ENCODE peak calls at places on chromosome 2, in eight cellular contexts. X is right lobe of liver, N is pancreas, U is coronary artery, W is iPS DF 6.9, T is neural progenitor cell, A is ovary, G is SJSA1. D is an unnamed sample.

GRCh38 chr2:8278709-8279354 is 403.0 kb upstream of the ID2 start:
- DNase-seq in X (no peak), N (no peak), U (no peak), W (no peak), T (no peak), A (no peak), G (no peak), D (no peak)

GRCh38 chr2:31675485-31675901 is 94.8 kb upstream of the SRD5A2 start:
- DNase-seq in X (no peak), N (peak; percentile 15), U (no peak), W (no peak), T (peak; percentile 74), A (no peak), G (no peak), D (no peak)

GRCh38 chr2:96502891-96503636 is 2.1 kb downstream of the NEURL3 start:
- DNase-seq in X (no peak), N (peak; percentile 84), U (no peak), W (no peak), T (no peak), A (peak; percentile 74), G (no peak), D (no peak)

GRCh38 chr2:63735263-63735662 is 106.4 kb upstream of the UGP2 start:
- DNase-seq in X (no peak), N (no peak), U (no peak), W (no peak), T (no peak), A (no peak), G (no peak), D (peak; percentile 10)

GRCh38 chr2:25323042-25323514 is 18.6 kb downstream of the DNMT3A start:
- DNase-seq in X (no peak), N (peak; percentile 18), U (no peak), W (no peak), T (peak; percentile 53), A (no peak), G (no peak), D (no peak)

GRCh38 chr2:173204316-173204715 is 128.7 kb downstream of the MAP3K20 start:
- DNase-seq in X (no peak), N (no peak), U (no peak), W (no peak), T (no peak), A (no peak), G (no peak), D (no peak)

GRCh38 chr2:108947271-108947907 is 41.6 kb downstream of the EDAR start:
- DNase-seq in X (no peak), N (no peak), U (no peak), W (no peak), T (no peak), A (no peak), G (no peak), D (no peak)

GRCh38 chr2:27720004-27720551 is 51.4 kb upstream of the MRPL33 start:
- DNase-seq in X (no peak), N (no peak), U (no peak), W (no peak), T (no peak), A (peak; percentile 68), G (peak; percentile 89), D (peak; percentile 95)

GRCh38 chr2:25314514-25315315 is 27.0 kb downstream of the DNMT3A start:
- DNase-seq in X (peak; percentile 62), N (peak; percentile 77), U (no peak), W (no peak), T (peak; percentile 81), A (peak; percentile 87), G (no peak), D (peak; percentile 39)

GRCh38 chr2:171667041-171667440 is 20.2 kb upstream of the DYNC1I2 start:
- DNase-seq in X (no peak), N (no peak), U (no peak), W (no peak), T (no peak), A (no peak), G (no peak), D (no peak)

DNA sequence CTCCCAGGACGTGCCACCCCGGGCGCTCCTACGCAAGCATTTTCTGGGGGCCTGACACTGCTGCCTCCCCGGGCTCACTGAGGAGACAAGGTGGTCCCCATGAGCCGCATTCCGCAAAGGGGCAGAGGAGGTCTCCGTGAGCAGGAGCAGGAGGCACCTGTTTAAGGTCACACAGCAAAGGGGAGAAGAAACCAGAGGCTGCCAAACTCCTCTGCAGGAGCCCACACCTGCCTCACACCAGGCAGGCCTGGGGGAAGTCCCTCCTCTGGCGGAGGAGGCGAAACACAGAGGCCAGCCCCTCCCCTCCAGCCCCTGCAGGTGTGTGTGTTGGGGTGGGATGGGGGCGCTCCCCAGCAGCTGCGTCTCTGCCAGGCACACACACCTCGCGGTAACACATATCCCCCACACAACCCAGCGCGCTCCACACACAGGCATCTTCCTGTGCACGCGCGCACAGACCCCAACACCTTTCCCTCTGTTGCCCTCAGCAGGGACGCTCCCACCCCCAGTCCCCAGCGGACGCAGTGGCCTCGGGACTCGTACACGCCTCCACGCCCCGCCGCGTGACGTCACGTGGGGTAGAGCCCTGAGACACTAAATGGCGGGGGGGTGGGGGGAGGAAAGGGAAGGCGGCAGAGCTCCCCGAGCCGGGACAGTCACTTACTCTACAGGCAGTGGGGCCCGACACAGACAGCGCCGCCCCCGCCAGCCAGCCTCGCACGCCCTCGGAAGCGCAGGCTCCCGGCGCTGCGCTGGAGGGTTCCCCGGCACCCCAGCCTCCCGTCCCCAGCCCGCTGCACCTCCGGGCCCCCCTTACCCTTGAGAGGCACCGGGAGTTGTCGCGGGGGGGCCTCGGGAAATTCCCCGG is 537 bp upstream of the WNT10A start:
- DNase-seq in X (no peak), N (peak; percentile 79), U (no peak), W (no peak), T (no peak), A (no peak), G (no peak), D (no peak)
- H3K4me3 ChIP-seq in X (no peak overlapping the region), N (no peak overlapping the region), U (peak overlapping the region; percentile 64), W (no peak overlapping the region), T (peak overlapping the region; percentile 29), A (peak overlapping the region; percentile 1), G (no peak overlapping the region), D (no peak overlapping the region)

DNA sequence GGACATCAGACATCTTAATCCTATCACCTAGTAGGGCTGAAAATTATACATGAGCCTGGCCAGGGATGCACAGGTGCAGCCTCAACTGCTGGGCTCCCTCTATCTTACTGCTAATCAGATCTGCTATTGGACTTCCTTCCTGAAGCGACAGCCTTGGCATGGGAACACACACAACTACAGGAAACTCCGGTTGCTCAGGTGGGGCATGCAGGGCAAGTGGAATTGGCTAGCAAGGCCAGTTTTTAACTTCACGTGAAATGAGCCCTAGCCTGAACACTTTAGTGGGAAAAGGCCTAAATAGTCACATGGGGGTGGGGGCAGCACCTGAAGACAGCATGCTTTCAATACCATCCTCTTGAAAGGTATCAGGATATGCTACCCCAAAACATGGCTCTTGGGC is 147.9 kb upstream of the NCKAP5 start:
- DNase-seq in X (no peak), N (no peak), U (no peak), W (no peak), T (no peak), A (no peak), G (no peak), D (no peak)
- H3K4me3 ChIP-seq in X (no peak overlapping the region), N (no peak overlapping the region), U (no peak overlapping the region), W (no peak overlapping the region), T (no peak overlapping the region), A (no peak overlapping the region), G (no peak overlapping the region), D (no peak overlapping the region)

GRCh38 chr2:120733238-120733942 is 2.3 kb upstream of the GLI2 start:
- DNase-seq in X (no peak), N (no peak), U (peak; percentile 9), W (no peak), T (no peak), A (peak; percentile 31), G (peak; percentile 22), D (no peak)

GRCh38 chr2:120736955-120737801 is 1.5 kb downstream of the GLI2 start:
- DNase-seq in X (no peak), N (peak; percentile 71), U (peak; percentile 77), W (no peak), T (peak; percentile 94), A (peak; percentile 85), G (peak; percentile 93), D (peak; percentile 79)

GRCh38 chr2:120736202-120736954 is 710 bp downstream of the GLI2 start:
- DNase-seq in X (no peak), N (peak; percentile 78), U (peak; percentile 76), W (no peak), T (peak; percentile 91), A (peak; percentile 81), G (peak; percentile 89), D (peak; percentile 66)

GRCh38 chr2:120735750-120736170 is at the start of gene GLI2:
- DNase-seq in X (no peak), N (peak; percentile 84), U (peak; percentile 83), W (no peak), T (peak; percentile 95), A (peak; percentile 91), G (peak; percentile 86), D (peak; percentile 86)

DNA sequence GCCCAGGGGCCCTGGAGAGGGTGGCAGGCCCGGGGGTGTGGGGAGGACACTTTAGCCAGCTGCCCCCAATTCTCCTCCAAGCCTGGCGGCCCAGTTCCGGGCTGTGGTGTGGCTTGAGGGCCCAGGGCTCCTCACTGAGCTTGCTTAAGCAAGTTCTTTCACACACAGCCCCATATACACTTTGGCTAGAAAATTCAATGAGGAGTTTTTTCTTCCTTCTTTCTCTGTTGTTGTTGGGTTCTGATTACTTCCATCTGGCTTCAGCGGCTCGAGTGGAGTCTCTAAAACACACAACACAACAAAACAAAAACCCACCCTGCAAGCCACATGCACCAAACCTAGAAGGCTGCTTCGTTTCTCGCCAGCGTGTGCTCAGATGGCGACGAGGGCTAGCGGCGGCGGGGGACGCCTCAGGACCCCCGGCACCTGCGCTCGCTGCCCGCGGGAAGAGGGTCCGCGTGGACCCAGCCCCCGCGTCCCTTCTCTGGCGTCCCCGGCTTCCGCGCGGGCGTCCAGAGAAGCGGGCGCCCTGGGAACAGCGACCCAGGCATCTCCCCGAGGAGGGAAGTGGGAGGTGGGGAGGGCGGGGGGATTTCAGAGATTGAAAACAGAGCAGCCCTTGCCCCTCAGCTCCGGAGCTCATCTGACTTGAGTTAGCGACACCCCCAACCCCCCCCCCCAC is 597 bp upstream of the GLI2 start:
- DNase-seq in X (no peak), N (peak; percentile 44), U (peak; percentile 61), W (no peak), T (peak; percentile 69), A (peak; percentile 60), G (peak; percentile 44), D (no peak)
- H3K4me3 ChIP-seq in X (no peak overlapping the region), N (no peak overlapping the region), U (peak overlapping the region; percentile 79), W (peak overlapping the region; percentile 87), T (peak overlapping the region; percentile 89), A (peak overlapping the region; percentile 48), G (peak overlapping the region; percentile 92), D (peak overlapping the region; percentile 60)

GRCh38 chr2:101738649-101739048 is 41.1 kb downstream of the MAP4K4 start:
- DNase-seq in X (no peak), N (no peak), U (no peak), W (no peak), T (no peak), A (no peak), G (no peak), D (no peak)

GRCh38 chr2:101736233-101736632 is 38.7 kb downstream of the MAP4K4 start:
- DNase-seq in X (no peak), N (no peak), U (no peak), W (no peak), T (no peak), A (no peak), G (no peak), D (no peak)

GRCh38 chr2:101735166-101735533 is 37.6 kb downstream of the MAP4K4 start:
- DNase-seq in X (no peak), N (no peak), U (no peak), W (no peak), T (no peak), A (no peak), G (no peak), D (no peak)

GRCh38 chr2:101737478-101738240 is 40.2 kb downstream of the MAP4K4 start:
- DNase-seq in X (no peak), N (no peak), U (no peak), W (no peak), T (no peak), A (no peak), G (no peak), D (no peak)

GRCh38 chr2:101736861-101737291 is 39.4 kb downstream of the MAP4K4 start:
- DNase-seq in X (no peak), N (no peak), U (no peak), W (no peak), T (no peak), A (no peak), G (no peak), D (no peak)
- H3K4me3 ChIP-seq in X (no peak overlapping the region), N (no peak overlapping the region), U (peak overlapping the region; percentile 2), W (no peak overlapping the region), T (no peak overlapping the region), A (no peak overlapping the region), G (no peak overlapping the region), D (no peak overlapping the region)

D was measured in MG63.